ENCODE peak calls at places on chromosome 4, in six cellular contexts. I, J, F, T, P and V are unnamed samples.

GRCh38 chr4:45647823-45648222 is 476.0 kb downstream of the GABRG1 start:
- DNase-seq in I (no peak), J (no peak), F (no peak), T (no peak), P (no peak), V (no peak)

GRCh38 chr4:113064244-113064643 is 14.8 kb downstream of the ANK2 start:
- DNase-seq in I (no peak), J (peak; percentile 90), F (no peak), T (no peak), P (no peak), V (no peak)

GRCh38 chr4:83285022-83285387 is 407 bp upstream of the COQ2 start:
- DNase-seq in I (peak; percentile 78), J (no peak), F (no peak), T (no peak), P (peak; percentile 48), V (no peak)

GRCh38 chr4:41670530-41670929 is 78.0 kb downstream of the PHOX2B start:
- DNase-seq in I (no peak), J (no peak), F (no peak), T (no peak), P (no peak), V (no peak)

GRCh38 chr4:184398741-184399504 is 75.4 kb downstream of the IRF2 start:
- DNase-seq in I (no peak), J (no peak), F (no peak), T (no peak), P (no peak), V (no peak)

GRCh38 chr4:147134536-147135210 is 189.0 kb upstream of the TTC29 start:
- DNase-seq in I (peak; percentile 7), J (no peak), F (no peak), T (no peak), P (no peak), V (no peak)

GRCh38 chr4:31291238-31291637 is 571.1 kb downstream of the PCDH7 start:
- DNase-seq in I (no peak), J (no peak), F (no peak), T (no peak), P (no peak), V (no peak)

GRCh38 chr4:117786566-117786965 is 247.7 kb upstream of the NDST3 start:
- DNase-seq in I (no peak), J (no peak), F (no peak), T (no peak), P (no peak), V (no peak)

GRCh38 chr4:3871881-3872833 is 106.0 kb downstream of the ADRA2C start:
- DNase-seq in I (no peak), J (peak; percentile 51), F (peak; percentile 50), T (no peak), P (no peak), V (peak; percentile 80)

GRCh38 chr4:148041606-148042324 is 309.9 kb downstream of the ARHGAP10 start:
- DNase-seq in I (no peak), J (no peak), F (no peak), T (no peak), P (no peak), V (no peak)

GRCh38 chr4:74037076-74037475 is 1.4 kb downstream of the CXCL3 start:
- DNase-seq in I (peak; percentile 37), J (peak; percentile 28), F (no peak), T (no peak), P (peak; percentile 7), V (no peak)

GRCh38 chr4:76960014-76960413 is 10.5 kb downstream of the SEPTIN11 start:
- DNase-seq in I (no peak), J (no peak), F (no peak), T (no peak), P (peak; percentile 60), V (no peak)

GRCh38 chr4:82275431-82276423 is 98.1 kb downstream of the HNRNPD start:
- DNase-seq in I (no peak), J (peak; percentile 58), F (no peak), T (no peak), P (no peak), V (no peak)
- TF ChIP-seq CTCF in I (no peak), J (peak; percentile 58), F (peak; percentile 6), T (no peak), P (no peak), V (no peak)

GRCh38 chr4:102623622-102624021 is 122.5 kb downstream of the NFKB1 start:
- DNase-seq in I (peak; percentile 56), J (peak; percentile 41), F (no peak), T (no peak), P (no peak), V (no peak)
- TF ChIP-seq CTCF in I (peak; percentile 16), J (peak; percentile 44), F (peak; percentile 64), T (no peak), P (no peak), V (peak; percentile 72)

DNA sequence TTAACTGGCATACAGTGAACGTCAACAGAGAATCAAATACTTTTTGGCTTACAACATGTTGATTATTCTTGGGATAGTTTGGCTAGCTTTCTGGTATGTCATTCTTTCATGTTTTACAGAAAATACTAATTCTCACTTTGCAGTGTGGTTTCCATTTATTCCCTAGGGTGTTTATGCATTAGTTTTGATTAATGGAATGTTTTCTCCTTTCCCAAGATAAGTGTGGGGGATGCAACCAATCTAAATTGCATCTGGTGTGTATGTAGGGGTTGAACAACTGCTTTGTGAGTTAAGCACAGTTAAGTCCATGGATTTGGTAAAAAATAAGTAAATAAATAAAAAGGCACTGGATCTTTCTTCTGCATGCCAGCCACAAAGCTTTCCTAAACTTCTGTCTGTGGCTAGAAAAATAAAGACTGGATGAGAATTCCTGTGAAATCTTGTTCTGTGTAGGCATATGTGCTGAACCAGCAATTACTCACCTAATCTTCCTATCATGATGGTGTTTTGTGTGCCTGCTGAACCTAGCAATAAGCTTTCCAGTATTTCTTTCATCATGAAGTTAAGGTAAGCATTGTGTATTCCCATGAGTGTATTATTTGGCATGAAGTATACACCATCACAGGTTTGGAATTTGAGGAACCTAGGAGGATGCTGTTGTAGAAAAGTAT is 50.6 kb upstream of the TENM3 start:
- DNase-seq in I (no peak), J (no peak), F (no peak), T (no peak), P (no peak), V (no peak)
- TF ChIP-seq CTCF in I (no peak), J (no peak), F (no peak), T (no peak), P (no peak), V (no peak)

DNA sequence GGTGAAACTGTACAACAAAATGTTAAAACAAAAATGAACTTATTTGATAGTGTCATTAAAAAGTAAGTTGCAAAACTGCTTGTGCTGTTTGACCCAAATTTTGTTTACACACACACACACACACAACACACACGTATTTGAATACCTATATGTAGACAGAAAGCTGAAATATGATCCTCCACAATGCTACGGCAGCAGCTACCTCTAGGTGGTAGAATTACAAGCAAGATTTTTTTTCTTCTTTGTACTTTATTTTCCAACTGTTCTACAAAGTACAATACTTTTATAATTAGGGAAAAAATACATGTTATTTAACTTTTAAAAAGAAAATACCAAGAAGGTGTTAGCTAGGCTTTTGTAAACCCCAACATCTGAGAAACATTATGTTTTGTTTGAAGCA is 1.2 kb downstream of the CYTL1 start:
- DNase-seq in I (no peak), J (peak; percentile 4), F (no peak), T (no peak), P (no peak), V (no peak)
- TF ChIP-seq CTCF in I (no peak), J (no peak), F (peak; percentile 37), T (no peak), P (no peak), V (peak; percentile 72)

GRCh38 chr4:139184129-139184528 is 7.1 kb upstream of the ELF2 start:
- DNase-seq in I (peak; percentile 71), J (no peak), F (no peak), T (no peak), P (peak; percentile 34), V (no peak)
- TF ChIP-seq CTCF in I (peak; percentile 3), J (no peak), F (peak; percentile 37), T (no peak), P (no peak), V (peak; percentile 75)